ENCODE peak calls at places on chromosomes 4 and X, in four cellular contexts. V is pancreas, S is astrocyte, U is neural progenitor cell. Z is an unnamed sample.
A peak's percentile ranks its signal among the peaks of the same experiment; 100 is the strongest.

GRCh38 chr4:182653596-182653995 is 263.6 kb downstream of the DCTD start:
- DNase-seq in V (no peak), S (peak; percentile 74), U (no peak), Z (no peak)

GRCh38 chrX:101462892-101463291 is 22.4 kb upstream of the ARMCX4 start:
- DNase-seq in V (no peak), S (no peak), U (peak; percentile 3), Z (peak; percentile 35)

GRCh38 chr4:87130985-87131753 is 89.2 kb downstream of the KLHL8 start:
- DNase-seq in V (no peak), S (no peak), U (peak; percentile 21), Z (no peak)

GRCh38 chr4:4260185-4260751 is 12.2 kb upstream of the TMEM128 start:
- DNase-seq in V (no peak), S (peak; percentile 36), U (no peak), Z (no peak)

GRCh38 chr4:32189130-32189529 is 1469.0 kb downstream of the PCDH7 start:
- DNase-seq in V (no peak), S (no peak), U (no peak), Z (no peak)

GRCh38 chr4:143558823-143559756 is 45.6 kb downstream of the SMARCA5 start:
- DNase-seq in V (peak; percentile 86), S (peak; percentile 36), U (peak; percentile 81), Z (peak; percentile 79)

GRCh38 chr4:4472344-4472958 is 69.4 kb downstream of the STX18 start:
- DNase-seq in V (no peak), S (peak; percentile 17), U (no peak), Z (no peak)

GRCh38 chr4:87251104-87251503 is 30.7 kb upstream of the KLHL8 start:
- DNase-seq in V (no peak), S (no peak), U (peak; percentile 52), Z (no peak)

GRCh38 chr4:115233600-115233999 is 120.2 kb upstream of the NDST4 start:
- DNase-seq in V (no peak), S (no peak), U (no peak), Z (no peak)

GRCh38 chr4:13876151-13876550 is 248.6 kb upstream of the BOD1L1 start:
- DNase-seq in V (no peak), S (no peak), U (no peak), Z (no peak)

GRCh38 chr4:151799417-151800030 is 38.7 kb upstream of the GATB start:
- DNase-seq in V (no peak), S (no peak), U (no peak), Z (no peak)
- H3K4me3 ChIP-seq in V (no peak overlapping the region), S (no peak overlapping the region), U (no peak overlapping the region), Z (no peak overlapping the region)

GRCh38 chr4:136687118-136687517 is 845.2 kb downstream of the PCDH18 start:
- DNase-seq in V (no peak), S (no peak), U (peak; percentile 16), Z (no peak)
- TF ChIP-seq CTCF in V (no peak), S (no peak), U (peak; percentile 32), Z (no peak)

DNA sequence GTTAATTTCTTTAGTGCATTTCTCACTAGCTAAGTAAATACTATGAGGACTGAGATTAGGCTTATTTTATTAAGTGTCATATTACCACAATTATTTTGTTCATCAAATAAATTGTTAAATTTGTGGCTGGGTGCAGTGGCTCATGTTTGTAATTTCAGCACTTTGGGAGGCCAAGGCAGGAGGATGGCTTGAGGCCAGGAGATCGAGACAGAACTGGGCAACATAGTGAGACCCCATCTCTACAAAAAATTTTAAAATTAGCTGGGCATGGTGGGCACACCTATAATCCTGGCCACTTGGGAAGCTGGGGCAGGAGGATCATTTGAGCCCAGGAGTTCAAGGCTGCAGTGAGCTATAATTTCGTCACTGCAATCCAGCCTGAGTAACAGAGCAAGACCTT is 6.8 kb downstream of the SEC24D start:
- DNase-seq in V (no peak), S (no peak), U (no peak), Z (no peak)
- H3K4me1 ChIP-seq in V (peaks cover 14% of the 10 kb centered on the region), S (peaks cover 41% of the 10 kb centered on the region), U (no peaks in the 10 kb centered on the region), Z (peaks cover 10% of the 10 kb centered on the region)

DNA sequence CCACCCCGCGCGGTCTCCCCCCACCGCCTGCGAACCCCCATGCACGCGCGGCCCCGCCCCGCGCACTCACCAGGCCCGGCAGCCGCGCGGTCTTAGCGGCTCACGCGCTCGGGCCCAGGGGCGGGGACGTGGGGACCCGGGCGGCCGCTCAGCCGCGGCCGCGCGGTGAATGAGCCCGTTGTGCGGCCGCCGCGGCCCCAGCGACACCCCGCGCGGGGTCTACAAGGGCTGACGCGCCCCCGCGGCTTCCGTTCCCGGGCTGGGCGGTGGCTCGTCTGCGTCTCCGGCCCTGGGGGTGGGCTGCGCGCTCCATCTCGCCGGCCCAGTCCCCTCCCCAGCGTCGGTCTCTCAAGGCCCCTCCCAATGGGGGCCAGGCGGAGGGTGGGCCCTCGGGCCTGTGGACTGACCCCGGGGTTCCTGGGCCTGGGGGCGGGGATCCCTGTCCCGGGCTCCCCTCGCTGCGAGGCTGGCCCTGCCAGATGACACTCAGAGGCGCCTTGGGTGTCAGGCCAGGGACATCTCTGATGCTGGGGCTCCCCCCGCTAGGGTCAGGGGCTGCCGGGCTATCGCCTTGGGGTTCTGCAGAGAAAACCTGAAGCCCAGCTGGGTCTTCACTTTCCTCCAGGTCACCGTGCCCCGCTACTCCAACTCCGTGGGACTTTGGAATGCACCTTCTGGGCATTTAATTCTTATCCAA is 4.3 kb upstream of the SLC26A1 start:
- DNase-seq in V (no peak), S (no peak), U (peak; percentile 78), Z (no peak)
- H3K4me3 ChIP-seq in V (peak overlapping the region; percentile 14), S (peak overlapping the region; percentile 17), U (peak overlapping the region; percentile 54), Z (no peak overlapping the region)

DNA sequence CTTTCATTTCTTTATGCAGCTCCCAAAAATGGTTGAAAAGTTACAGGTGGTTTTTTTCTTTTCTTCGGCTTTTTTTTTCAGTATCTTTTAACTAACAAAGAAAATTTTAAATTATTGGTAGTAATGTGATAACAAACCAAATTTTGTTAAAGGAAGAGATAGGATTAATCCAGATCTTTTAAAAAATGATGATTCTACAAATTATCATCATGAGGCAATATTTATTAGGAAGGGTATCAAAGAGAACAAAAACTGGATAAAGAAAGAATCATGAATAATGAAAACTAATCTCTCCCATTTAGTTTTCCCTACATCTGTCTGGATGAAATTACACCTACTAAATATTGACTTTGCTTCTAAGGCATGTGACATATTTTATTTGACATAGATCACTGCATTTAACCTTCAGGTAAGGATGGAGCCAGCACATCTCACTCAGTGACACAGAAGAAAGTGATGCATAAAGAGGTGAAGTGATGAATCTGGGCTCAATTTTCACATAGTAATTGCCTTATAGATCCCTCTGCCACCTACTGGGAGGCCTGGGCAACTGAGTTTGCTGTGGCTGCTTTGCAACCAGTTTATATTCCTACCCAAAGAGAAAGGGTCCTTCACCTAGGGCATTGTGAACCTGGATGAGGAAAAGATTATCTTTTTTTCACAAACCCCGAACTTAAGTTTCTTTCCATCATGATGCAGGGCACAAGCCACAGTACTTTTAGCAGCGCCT is 155.6 kb downstream of the HNRNPD start:
- DNase-seq in V (no peak), S (no peak), U (peak; percentile 19), Z (no peak)
- TF ChIP-seq CTCF in V (no peak), S (peak; percentile 34), U (peak; percentile 41), Z (no peak)

DNA sequence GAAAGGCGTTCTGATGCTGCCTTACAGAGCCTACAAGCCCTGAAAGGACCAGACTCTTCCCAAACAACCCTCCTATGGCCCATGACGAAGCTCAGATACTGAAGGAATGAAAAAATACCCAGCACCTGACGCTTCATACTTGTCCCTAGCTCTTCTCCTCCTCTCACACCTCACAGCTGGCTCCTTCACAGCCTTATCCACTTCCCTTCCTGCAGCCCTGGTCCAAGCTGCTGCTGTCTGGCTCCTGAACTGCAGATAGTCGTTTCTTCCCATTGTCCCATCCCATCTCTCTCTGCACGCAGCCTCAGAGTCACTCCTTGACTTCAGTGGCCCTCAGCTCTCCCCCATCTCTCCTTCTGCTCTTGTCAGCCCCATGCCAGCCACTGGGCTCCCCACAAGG is 56.6 kb downstream of the FAM193A start:
- DNase-seq in V (no peak), S (no peak), U (no peak), Z (no peak)
- H3K4me1 ChIP-seq in V (peaks cover 13% of the 10 kb centered on the region), S (peaks cover 6% of the 10 kb centered on the region), U (peaks cover 45% of the 10 kb centered on the region), Z (peaks cover 12% of the 10 kb centered on the region)

DNA sequence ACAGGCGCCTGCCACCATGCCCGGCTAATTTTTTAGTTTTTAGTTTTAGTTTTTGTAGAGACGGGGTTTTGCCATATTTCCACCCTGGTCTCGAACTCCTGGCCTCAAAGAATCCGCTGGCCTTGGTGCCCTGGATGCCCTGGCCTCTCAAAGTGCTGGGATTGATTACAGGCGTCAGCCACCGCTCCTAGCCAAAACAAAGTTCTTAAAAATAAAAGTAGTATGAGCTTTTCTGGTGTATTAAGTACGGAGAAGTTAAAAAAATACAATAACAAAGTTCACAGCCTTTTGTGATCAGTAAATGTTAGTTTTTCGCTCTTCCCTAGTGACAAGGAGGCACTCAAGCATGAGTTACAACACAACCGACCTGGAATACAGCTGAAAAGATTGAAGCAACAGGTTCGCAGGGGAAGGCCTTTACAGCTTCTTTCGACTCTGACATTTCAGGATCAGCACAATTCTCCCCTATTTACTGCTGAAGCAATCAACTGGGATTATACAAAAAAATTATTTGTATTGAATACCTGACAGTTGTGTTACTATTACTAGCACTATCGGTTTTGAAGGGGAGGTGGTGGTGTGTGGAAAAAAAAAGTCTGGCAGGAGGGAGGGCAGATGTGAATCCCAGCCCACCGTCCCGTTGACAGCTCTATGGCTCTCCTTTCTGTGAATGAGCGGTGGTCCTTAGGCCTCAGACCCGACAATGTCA is 893 bp upstream of the METAP1 start:
- DNase-seq in V (no peak), S (peak; percentile 4), U (peak; percentile 35), Z (no peak)
- H3K4me3 ChIP-seq in V (peak overlapping the region; percentile 27), S (peak overlapping the region; percentile 59), U (peak overlapping the region; percentile 41), Z (peak overlapping the region; percentile 7)

DNA sequence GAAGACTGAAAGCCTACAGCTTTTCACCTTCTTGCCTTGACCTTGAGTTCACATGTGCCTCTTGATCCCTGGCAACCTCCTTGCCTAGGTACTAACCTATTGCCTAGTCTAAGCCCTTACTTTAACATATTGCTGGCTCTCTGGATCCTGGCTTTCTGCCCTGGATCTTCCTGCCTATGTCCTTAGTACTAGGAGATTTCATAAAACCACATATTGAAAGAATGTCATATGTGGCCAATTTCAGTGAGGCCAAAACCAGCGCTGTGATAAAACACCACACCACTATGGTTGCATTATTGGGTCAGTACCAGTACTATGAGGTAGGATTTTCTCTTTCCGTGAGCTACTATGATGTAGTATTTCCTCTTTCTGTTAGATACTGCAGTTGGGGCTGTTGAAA is 80.4 kb downstream of the CT47B1 start:
- DNase-seq in V (no peak), S (peak; percentile 60), U (no peak), Z (no peak)
- TF ChIP-seq CTCF in V (no peak), S (no peak), U (no peak), Z (no peak)

GRCh38 chr4:70297581-70297980 is 37.2 kb upstream of the CABS1 start:
- DNase-seq in V (no peak), S (no peak), U (no peak), Z (no peak)
- H3K4me1 ChIP-seq in V (no peaks in the 10 kb centered on the region), S (no peaks in the 10 kb centered on the region), U (peaks cover 5% of the 10 kb centered on the region), Z (no peaks in the 10 kb centered on the region)

DNA sequence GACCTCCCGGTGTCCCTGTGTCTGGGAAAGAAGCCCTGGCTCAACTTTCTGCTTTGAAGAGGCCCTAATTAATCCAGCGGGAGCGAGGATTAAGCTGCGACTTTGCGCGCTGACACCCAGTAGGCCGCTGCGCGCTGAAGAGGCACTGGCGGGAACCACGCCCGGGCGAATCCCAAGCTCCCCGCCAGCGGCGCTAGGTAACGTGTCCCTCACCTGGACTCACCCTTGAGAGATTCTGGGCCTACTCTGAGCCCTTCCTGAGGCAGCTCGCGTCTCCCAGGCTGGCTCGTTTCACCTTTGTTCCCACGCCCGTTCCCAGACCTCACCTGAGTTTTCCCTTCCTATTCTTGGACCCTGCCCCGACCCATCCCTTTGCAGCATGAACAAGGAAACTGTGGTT is 616 bp upstream of the KLHL34 start:
- DNase-seq in V (no peak), S (no peak), U (no peak), Z (no peak)
- H3K4me3 ChIP-seq in V (no peak overlapping the region), S (no peak overlapping the region), U (no peak overlapping the region), Z (no peak overlapping the region)